ENCODE peak calls at places on chromosomes 7 and 10, in five cellular contexts. One of them, this sample, is unnamed.

GRCh38 chr7:158420591-158421340 is 166.9 kb downstream of the PTPRN2 start:
- DNase-seq in spleen: no peak
- DNase-seq in neural progenitor cell: no peak
- DNase-seq in upper lobe of right lung: peak
- DNase-seq in HL-60: no peak
- DNase-seq in this sample: no peak

GRCh38 chr10:25017247-25017590 is 807 bp downstream of the THNSL1 start:
- DNase-seq in spleen: no peak
- DNase-seq in neural progenitor cell: peak
- DNase-seq in upper lobe of right lung: no peak
- DNase-seq in HL-60: no peak
- DNase-seq in this sample: no peak

GRCh38 chr10:75528392-75528791 is 97.0 kb downstream of the LRMDA start:
- DNase-seq in spleen: no peak
- DNase-seq in neural progenitor cell: no peak
- DNase-seq in upper lobe of right lung: no peak
- DNase-seq in HL-60: peak
- DNase-seq in this sample: no peak

GRCh38 chr10:103021897-103022286 is 103.8 kb downstream of the CNNM2 start:
- DNase-seq in spleen: no peak
- DNase-seq in neural progenitor cell: no peak
- DNase-seq in upper lobe of right lung: no peak
- DNase-seq in HL-60: no peak
- DNase-seq in this sample: peak

GRCh38 chr7:41491752-41492405 is 211.0 kb downstream of the INHBA start:
- DNase-seq in spleen: no peak
- DNase-seq in neural progenitor cell: no peak
- DNase-seq in upper lobe of right lung: no peak
- DNase-seq in HL-60: no peak
- DNase-seq in this sample: no peak

GRCh38 chr7:150784120-150784736 is 15.9 kb downstream of the TMEM176B start:
- DNase-seq in spleen: no peak
- DNase-seq in neural progenitor cell: no peak
- DNase-seq in upper lobe of right lung: no peak
- DNase-seq in HL-60: no peak
- DNase-seq in this sample: no peak

GRCh38 chr10:59582058-59582457 is 127.6 kb downstream of the SLC16A9 start:
- DNase-seq in spleen: no peak
- DNase-seq in neural progenitor cell: no peak
- DNase-seq in upper lobe of right lung: no peak
- DNase-seq in HL-60: no peak
- DNase-seq in this sample: no peak

GRCh38 chr7:108129018-108129965 is 869 bp downstream of the LAMB4 start:
- DNase-seq in spleen: no peak
- DNase-seq in neural progenitor cell: no peak
- DNase-seq in upper lobe of right lung: no peak
- DNase-seq in HL-60: no peak
- DNase-seq in this sample: no peak

GRCh38 chr7:148906707-148907498 is 22.8 kb upstream of the EZH2 start:
- DNase-seq in spleen: no peak
- DNase-seq in neural progenitor cell: no peak
- DNase-seq in upper lobe of right lung: no peak
- DNase-seq in HL-60: no peak
- DNase-seq in this sample: no peak

GRCh38 chr7:77235280-77235679 is 35.7 kb upstream of the FGL2 start:
- DNase-seq in spleen: no peak
- DNase-seq in neural progenitor cell: no peak
- DNase-seq in upper lobe of right lung: no peak
- DNase-seq in HL-60: no peak
- DNase-seq in this sample: no peak

GRCh38 chr7:2757361-2757903 is 69.4 kb downstream of the AMZ1 start:
- DNase-seq in spleen: no peak
- DNase-seq in neural progenitor cell: no peak
- DNase-seq in upper lobe of right lung: no peak
- DNase-seq in HL-60: no peak
- DNase-seq in this sample: no peak

GRCh38 chr7:80127412-80128150 is 7.0 kb upstream of the GNAI1 start:
- DNase-seq in spleen: no peak
- DNase-seq in neural progenitor cell: peak
- DNase-seq in upper lobe of right lung: no peak
- DNase-seq in HL-60: no peak
- DNase-seq in this sample: no peak

GRCh38 chr10:119859422-119860258 is 13.0 kb downstream of the MCMBP start:
- DNase-seq in spleen: no peak
- DNase-seq in neural progenitor cell: peak
- DNase-seq in upper lobe of right lung: no peak
- DNase-seq in HL-60: no peak
- DNase-seq in this sample: peak

GRCh38 chr7:113828581-113828980 is 90.2 kb downstream of the PPP1R3A start:
- DNase-seq in spleen: no peak
- DNase-seq in neural progenitor cell: no peak
- DNase-seq in upper lobe of right lung: no peak
- DNase-seq in HL-60: no peak
- DNase-seq in this sample: no peak

GRCh38 chr10:36428507-36428906 is 696.9 kb upstream of the ANKRD30A start:
- DNase-seq in spleen: no peak
- DNase-seq in neural progenitor cell: no peak
- DNase-seq in upper lobe of right lung: no peak
- DNase-seq in HL-60: no peak
- DNase-seq in this sample: no peak

GRCh38 chr7:102079140-102080002 is 207.3 kb upstream of the SH2B2 start:
- DNase-seq in spleen: peak
- DNase-seq in neural progenitor cell: peak
- DNase-seq in upper lobe of right lung: peak
- DNase-seq in HL-60: no peak
- DNase-seq in this sample: no peak

GRCh38 chr7:69620063-69620462 is 21.8 kb downstream of the AUTS2 start:
- DNase-seq in spleen: no peak
- DNase-seq in neural progenitor cell: no peak
- DNase-seq in upper lobe of right lung: no peak
- DNase-seq in HL-60: no peak
- DNase-seq in this sample: peak

GRCh38 chr10:14349081-14349480 is 18.4 kb upstream of the FRMD4A start:
- DNase-seq in spleen: no peak
- DNase-seq in neural progenitor cell: no peak
- DNase-seq in upper lobe of right lung: no peak
- DNase-seq in HL-60: no peak
- DNase-seq in this sample: no peak

GRCh38 chr7:108270385-108270784 is 140.2 kb upstream of the LAMB4 start:
- DNase-seq in spleen: no peak
- DNase-seq in neural progenitor cell: no peak
- DNase-seq in upper lobe of right lung: no peak
- DNase-seq in HL-60: no peak
- DNase-seq in this sample: peak

GRCh38 chr10:127977368-127978009 is 70.6 kb downstream of the PTPRE start:
- DNase-seq in spleen: peak
- DNase-seq in neural progenitor cell: no peak
- DNase-seq in upper lobe of right lung: peak
- DNase-seq in HL-60: no peak
- DNase-seq in this sample: peak

GRCh38 chr10:62048919-62049636 is 147.6 kb downstream of the ARID5B start:
- DNase-seq in spleen: peak
- DNase-seq in neural progenitor cell: peak
- DNase-seq in upper lobe of right lung: peak
- DNase-seq in HL-60: no peak
- DNase-seq in this sample: peak

GRCh38 chr7:64999165-65000004 is 7.1 kb downstream of the ERV3-1 start:
- DNase-seq in spleen: peak
- DNase-seq in neural progenitor cell: no peak
- DNase-seq in upper lobe of right lung: no peak
- DNase-seq in HL-60: peak
- DNase-seq in this sample: peak

GRCh38 chr10:100728928-100729876 is 16.2 kb upstream of the PAX2 start:
- DNase-seq in spleen: peak
- DNase-seq in neural progenitor cell: peak
- DNase-seq in upper lobe of right lung: peak
- DNase-seq in HL-60: no peak
- DNase-seq in this sample: no peak

GRCh38 chr7:42914009-42914725 is 2.3 kb upstream of the C7orf25 start:
- DNase-seq in spleen: no peak
- DNase-seq in neural progenitor cell: no peak
- DNase-seq in upper lobe of right lung: no peak
- DNase-seq in HL-60: no peak
- DNase-seq in this sample: peak

GRCh38 chr7:90298145-90299038 is 22.7 kb downstream of the FAM237B start:
- DNase-seq in spleen: no peak
- DNase-seq in neural progenitor cell: peak
- DNase-seq in upper lobe of right lung: no peak
- DNase-seq in HL-60: no peak
- DNase-seq in this sample: peak

GRCh38 chr10:3658766-3659165 is 126.2 kb downstream of the KLF6 start:
- DNase-seq in spleen: no peak
- DNase-seq in neural progenitor cell: peak
- DNase-seq in upper lobe of right lung: no peak
- DNase-seq in HL-60: no peak
- DNase-seq in this sample: no peak

GRCh38 chr7:146565872-146566271 is 449.3 kb downstream of the CNTNAP2 start:
- DNase-seq in spleen: no peak
- DNase-seq in neural progenitor cell: no peak
- DNase-seq in upper lobe of right lung: no peak
- DNase-seq in HL-60: no peak
- DNase-seq in this sample: no peak

GRCh38 chr10:122974034-122974433 is 6.2 kb upstream of the PSTK start:
- DNase-seq in spleen: no peak
- DNase-seq in neural progenitor cell: no peak
- DNase-seq in upper lobe of right lung: no peak
- DNase-seq in HL-60: no peak
- DNase-seq in this sample: no peak

GRCh38 chr10:56449770-56450169 is 88.7 kb upstream of the ZWINT start:
- DNase-seq in spleen: no peak
- DNase-seq in neural progenitor cell: no peak
- DNase-seq in upper lobe of right lung: no peak
- DNase-seq in HL-60: no peak
- DNase-seq in this sample: no peak

GRCh38 chr10:120783901-120784300 is 67.3 kb upstream of the WDR11 start:
- DNase-seq in spleen: no peak
- DNase-seq in neural progenitor cell: no peak
- DNase-seq in upper lobe of right lung: no peak
- DNase-seq in HL-60: no peak
- DNase-seq in this sample: no peak

GRCh38 chr10:84296071-84296981 is 32.1 kb upstream of the CCSER2 start:
- DNase-seq in spleen: no peak
- DNase-seq in neural progenitor cell: no peak
- DNase-seq in upper lobe of right lung: no peak
- DNase-seq in HL-60: no peak
- DNase-seq in this sample: peak

GRCh38 chr7:16982640-16983103 is 100.9 kb upstream of the AGR3 start:
- DNase-seq in spleen: no peak
- DNase-seq in neural progenitor cell: peak
- DNase-seq in upper lobe of right lung: no peak
- DNase-seq in HL-60: no peak
- DNase-seq in this sample: peak

GRCh38 chr7:82050134-82050533 is 280.3 kb upstream of the HGF start:
- DNase-seq in spleen: no peak
- DNase-seq in neural progenitor cell: no peak
- DNase-seq in upper lobe of right lung: no peak
- DNase-seq in HL-60: no peak
- DNase-seq in this sample: peak

GRCh38 chr7:128390871-128391565 is 18.8 kb downstream of the IMPDH1 start:
- DNase-seq in spleen: no peak
- DNase-seq in neural progenitor cell: no peak
- DNase-seq in upper lobe of right lung: no peak
- DNase-seq in HL-60: no peak
- DNase-seq in this sample: no peak

DNA sequence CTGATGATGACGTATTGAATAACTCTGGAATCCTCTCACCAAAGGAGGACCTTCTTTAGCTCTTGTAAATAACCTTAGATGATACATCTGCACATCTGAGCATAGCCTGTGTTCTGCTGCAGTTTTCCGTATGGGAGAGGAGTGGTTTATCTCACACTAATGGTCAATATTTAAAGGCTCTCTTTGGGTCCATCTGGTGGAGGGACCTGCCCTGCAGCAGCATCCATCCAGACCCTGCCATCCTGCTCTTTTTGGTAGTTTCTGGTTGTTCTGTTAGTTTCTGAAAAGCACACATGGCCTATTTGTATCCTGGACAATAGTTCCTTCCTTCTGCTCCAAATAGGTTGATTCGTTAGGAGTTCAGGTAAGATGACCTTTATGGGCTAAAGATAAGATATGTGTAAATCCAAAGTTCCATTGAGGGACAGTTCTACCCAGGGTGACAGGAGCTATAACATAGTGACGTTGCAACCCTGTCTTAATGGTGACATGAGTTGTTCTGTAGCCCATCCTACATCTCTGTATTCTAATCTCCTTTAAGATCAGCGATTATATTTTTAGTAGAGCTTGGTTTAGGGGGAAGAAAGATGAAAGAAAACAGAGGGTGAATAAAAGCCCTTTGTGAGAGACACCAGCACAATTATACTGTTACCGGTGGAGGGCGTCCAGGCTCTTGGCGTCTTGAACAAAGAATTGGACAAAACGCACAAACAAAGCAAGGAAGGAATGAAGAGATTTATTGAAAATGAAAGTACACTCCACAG is 60.0 kb upstream of the KLF14 start:
- DNase-seq in spleen: no peak
- DNase-seq in neural progenitor cell: no peak
- DNase-seq in upper lobe of right lung: no peak
- DNase-seq in HL-60: no peak
- DNase-seq in this sample: peak
- H3K4me3 ChIP-seq in spleen: no peak
- H3K4me3 ChIP-seq in neural progenitor cell: no peak
- H3K4me3 ChIP-seq in upper lobe of right lung: no peak
- H3K4me3 ChIP-seq in HL-60: no peak
- H3K4me3 ChIP-seq in this sample: peak

GRCh38 chr10:16049775-16050174 is 189.5 kb upstream of the MINDY3 start:
- DNase-seq in spleen: no peak
- DNase-seq in neural progenitor cell: no peak
- DNase-seq in upper lobe of right lung: no peak
- DNase-seq in HL-60: no peak
- DNase-seq in this sample: no peak

DNA sequence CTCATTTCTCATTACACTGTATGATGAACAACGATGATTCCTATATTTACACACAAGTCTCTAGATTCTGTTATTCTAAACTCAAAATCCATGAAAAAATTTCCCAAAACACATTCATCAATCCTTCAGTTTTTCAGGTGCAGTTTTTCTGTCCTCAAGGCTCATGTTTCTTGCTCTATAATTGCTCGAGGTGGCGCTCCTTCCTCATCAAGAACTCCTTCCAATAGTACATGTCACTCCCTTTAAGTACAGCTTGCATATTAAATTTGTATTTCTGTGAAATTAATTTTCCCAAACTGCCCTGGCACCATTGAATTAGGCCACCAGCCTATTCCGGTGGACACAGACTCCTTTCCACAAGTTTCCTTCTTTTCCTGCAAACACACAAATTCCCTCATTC is 188.7 kb upstream of the MINDY3 start:
- DNase-seq in spleen: no peak
- DNase-seq in neural progenitor cell: no peak
- DNase-seq in upper lobe of right lung: no peak
- DNase-seq in HL-60: no peak
- DNase-seq in this sample: no peak
- TF ChIP-seq CTCF in spleen: no peak
- TF ChIP-seq CTCF in neural progenitor cell: peak
- TF ChIP-seq CTCF in upper lobe of right lung: no peak
- TF ChIP-seq CTCF in HL-60: no peak
- TF ChIP-seq CTCF in this sample: no peak

GRCh38 chr10:71888248-71888622 is 37.2 kb upstream of the PSAP start:
- DNase-seq in spleen: no peak
- DNase-seq in neural progenitor cell: no peak
- DNase-seq in upper lobe of right lung: no peak
- DNase-seq in HL-60: no peak
- DNase-seq in this sample: no peak
- H3K4me3 ChIP-seq in spleen: peak
- H3K4me3 ChIP-seq in neural progenitor cell: peak
- H3K4me3 ChIP-seq in upper lobe of right lung: peak
- H3K4me3 ChIP-seq in HL-60: no peak
- H3K4me3 ChIP-seq in this sample: peak

GRCh38 chr7:1713502-1714484 is 43.7 kb downstream of the ELFN1 start:
- DNase-seq in spleen: peak
- DNase-seq in neural progenitor cell: peak
- DNase-seq in upper lobe of right lung: no peak
- DNase-seq in HL-60: no peak
- DNase-seq in this sample: no peak
- TF ChIP-seq CTCF in spleen: no peak
- TF ChIP-seq CTCF in neural progenitor cell: no peak
- TF ChIP-seq CTCF in upper lobe of right lung: no peak
- TF ChIP-seq CTCF in HL-60: no peak
- TF ChIP-seq CTCF in this sample: no peak